ENCODE peak calls at places on chromosome 18, in nine cellular contexts. I, H, L, S, N, T, J, G and B are unnamed samples.

GRCh38 chr18:74351354-74351753 is 35.7 kb downstream of the C18orf63 start:
- DNase-seq in T (peak; percentile 72), H (no peak), G (no peak), S (no peak), L (no peak), J (no peak), N (peak; percentile 61), I (peak; percentile 35), B (no peak)

GRCh38 chr18:55509631-55510372 is 78.2 kb downstream of the TCF4 start:
- DNase-seq in I (peak; percentile 72), H (peak; percentile 72), L (no peak), N (peak; percentile 75), J (peak; percentile 62), S (no peak), T (peak; percentile 93), G (no peak), B (no peak)

GRCh38 chr18:13577091-13577697 is 149.2 kb downstream of the FAM210A start:
- DNase-seq in G (no peak), J (peak; percentile 55), L (no peak), I (no peak), S (no peak), H (peak; percentile 24), N (peak; percentile 29), T (peak; percentile 41), B (no peak)

GRCh38 chr18:3281456-3282400 is 19.8 kb downstream of the MYL12B start:
- DNase-seq in G (no peak), T (no peak), I (peak; percentile 90), H (no peak), L (no peak), J (peak; percentile 94), S (no peak), N (peak; percentile 88), B (peak; percentile 78)

GRCh38 chr18:65527879-65528633 is 222.8 kb upstream of the CDH7 start:
- DNase-seq in J (no peak), S (no peak), H (no peak), G (no peak), I (no peak), L (no peak), T (no peak), N (no peak), B (no peak)

GRCh38 chr18:56516769-56517168 is 121.6 kb downstream of the TXNL1 start:
- DNase-seq in H (no peak), L (no peak), G (no peak), T (no peak), J (no peak), I (no peak), N (no peak), S (no peak), B (no peak)

GRCh38 chr18:60391571-60392226 is 19.1 kb upstream of the MC4R start:
- DNase-seq in L (no peak), S (no peak), N (no peak), J (peak; percentile 39), I (no peak), T (no peak), H (peak; percentile 65), G (no peak), B (no peak)

GRCh38 chr18:76686737-76687231 is 135.6 kb upstream of the ZNF236 start:
- DNase-seq in N (peak; percentile 75), J (peak; percentile 83), L (peak; percentile 51), S (peak; percentile 29), T (peak; percentile 59), I (peak; percentile 70), G (peak; percentile 71), H (no peak), B (peak; percentile 39)

GRCh38 chr18:3799515-3799914 is 349.5 kb downstream of the TGIF1 start:
- DNase-seq in H (no peak), S (no peak), G (no peak), L (no peak), T (no peak), J (no peak), I (no peak), N (peak; percentile 25), B (no peak)

GRCh38 chr18:12376034-12376717 is 851 bp downstream of the AFG3L2 start:
- DNase-seq in N (peak; percentile 20), J (no peak), G (no peak), S (no peak), I (peak; percentile 18), H (no peak), L (peak; percentile 60), T (peak; percentile 18), B (peak; percentile 45)

GRCh38 chr18:3624818-3625716 is 175.1 kb downstream of the TGIF1 start:
- DNase-seq in J (peak; percentile 93), N (peak; percentile 95), I (peak; percentile 92), T (peak; percentile 96), S (no peak), G (no peak), H (peak; percentile 89), L (no peak), B (peak; percentile 61)

GRCh38 chr18:77067315-77068061 is 65.1 kb downstream of the MBP start:
- DNase-seq in H (peak; percentile 51), I (peak; percentile 95), T (peak; percentile 97), S (no peak), J (peak; percentile 91), G (no peak), N (peak; percentile 92), L (peak; percentile 64), B (no peak)

GRCh38 chr18:25147878-25148488 is 204.0 kb downstream of the ZNF521 start:
- DNase-seq in N (no peak), T (no peak), I (no peak), G (no peak), H (no peak), S (no peak), L (no peak), J (no peak), B (no peak)

DNA sequence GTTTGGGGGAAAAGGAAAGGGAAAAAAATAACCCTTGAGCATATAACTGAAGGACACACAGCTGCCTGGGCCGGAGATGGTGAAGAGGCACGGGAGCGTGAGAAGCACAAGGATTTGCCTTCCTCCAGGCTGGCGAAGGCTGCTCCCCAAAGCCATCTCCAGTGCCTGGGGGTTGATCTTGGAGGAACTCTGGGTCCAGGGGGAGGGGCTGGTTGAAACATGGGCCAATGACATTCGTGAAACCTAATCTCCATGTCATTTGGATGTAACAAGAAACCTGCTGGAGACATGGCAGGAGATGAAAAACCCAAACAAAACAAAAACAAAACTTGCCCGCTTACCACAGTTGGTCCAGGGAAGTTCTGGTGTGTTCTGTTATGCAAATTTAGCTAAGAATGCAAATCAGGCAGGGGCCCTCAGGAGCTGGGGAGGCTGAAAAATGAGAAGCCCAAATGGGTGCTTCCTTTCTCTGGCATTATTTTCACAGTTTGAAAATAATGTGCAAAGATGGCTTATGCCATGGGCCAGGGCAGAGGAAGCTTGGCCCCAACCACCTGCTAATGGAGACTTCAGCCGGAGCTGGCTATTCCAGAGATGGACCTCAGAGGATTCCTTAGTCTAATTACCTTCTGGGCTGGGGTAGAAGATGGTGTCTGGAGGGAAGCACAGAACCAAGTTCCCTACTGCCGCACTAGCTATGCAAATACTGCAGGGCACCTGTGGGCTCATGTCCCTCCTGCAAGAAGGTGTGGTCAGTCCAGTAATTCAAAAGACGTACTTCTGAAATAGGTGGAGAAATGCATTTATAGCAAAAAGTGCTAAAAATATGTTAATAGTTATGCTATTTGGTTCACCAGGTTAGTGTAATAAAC is 180.9 kb downstream of the BCL2 start:
- DNase-seq in S (no peak), G (no peak), J (no peak), I (no peak), N (no peak), L (no peak), H (no peak), T (no peak), B (no peak)
- H3K4me3 ChIP-seq in S (no peak overlapping the region), G (peak overlapping the region; percentile 41), J (no peak overlapping the region), I (no peak overlapping the region), N (no peak overlapping the region), L (peak overlapping the region; percentile 28), H (no peak overlapping the region), T (no peak overlapping the region), B (no peak overlapping the region)

GRCh38 chr18:45738660-45739059 is 14.7 kb downstream of the SLC14A1 start:
- DNase-seq in L (no peak), J (no peak), N (no peak), S (no peak), G (no peak), I (no peak), H (no peak), T (no peak), B (no peak)
- H3K4me3 ChIP-seq in L (no peak overlapping the region), J (no peak overlapping the region), N (no peak overlapping the region), S (no peak overlapping the region), G (no peak overlapping the region), I (no peak overlapping the region), H (no peak overlapping the region), T (no peak overlapping the region), B (no peak overlapping the region)

GRCh38 chr18:9741821-9742541 is 33.9 kb downstream of the RAB31 start:
- DNase-seq in H (no peak), I (no peak), N (peak; percentile 46), G (no peak), L (no peak), T (peak; percentile 61), J (no peak), S (no peak), B (no peak)

GRCh38 chr18:9742588-9743131 is 34.6 kb downstream of the RAB31 start:
- DNase-seq in T (peak; percentile 46), H (no peak), G (no peak), S (no peak), L (no peak), J (no peak), I (no peak), N (peak; percentile 52), B (no peak)

GRCh38 chr18:9740076-9740475 is 32.0 kb downstream of the RAB31 start:
- DNase-seq in H (no peak), G (no peak), J (no peak), S (no peak), L (no peak), I (no peak), T (no peak), N (no peak), B (no peak)

GRCh38 chr18:9741461-9741820 is 33.3 kb downstream of the RAB31 start:
- DNase-seq in G (no peak), J (no peak), H (no peak), I (no peak), S (no peak), L (no peak), T (no peak), N (no peak), B (no peak)

DNA sequence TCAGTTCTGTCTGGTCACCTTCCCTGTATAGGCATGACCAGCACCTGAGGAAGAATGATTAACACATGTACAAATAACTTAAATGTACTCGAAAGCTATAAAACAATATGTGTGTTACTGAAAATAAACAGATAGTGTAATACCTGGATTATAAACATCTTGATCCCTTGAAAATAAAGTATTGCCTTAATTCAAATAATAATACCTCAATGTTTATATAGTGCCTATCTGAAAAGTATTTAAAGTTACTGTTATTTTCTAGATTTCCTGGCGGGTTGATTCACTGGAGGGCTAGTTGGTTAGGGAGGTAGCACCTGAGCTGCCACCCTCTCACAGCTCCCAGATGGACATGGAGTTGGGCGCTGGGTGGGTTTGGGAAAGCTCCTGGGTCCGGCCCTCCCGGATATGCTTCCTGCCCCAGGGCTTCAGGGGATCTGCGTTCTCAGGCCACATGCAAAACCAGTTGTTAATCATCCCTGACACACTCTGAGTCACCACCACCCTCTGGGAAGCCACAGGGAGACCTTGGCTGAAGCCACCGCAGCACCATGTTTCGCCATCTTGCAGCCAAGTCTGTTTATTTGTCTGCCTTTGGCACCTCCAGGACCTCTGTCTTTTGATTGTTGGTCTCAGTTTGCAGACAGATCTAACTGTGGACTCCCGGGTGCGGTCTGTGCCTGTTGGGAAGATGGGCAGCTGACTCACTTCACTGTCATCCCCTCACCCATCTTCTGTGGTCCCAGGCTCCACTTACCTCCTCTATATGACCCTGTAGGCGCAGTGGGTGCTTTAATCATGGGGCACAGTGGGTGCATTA is 35.3 kb downstream of the RAB31 start:
- DNase-seq in S (no peak), J (peak; percentile 80), I (peak; percentile 93), N (peak; percentile 86), G (no peak), H (peak; percentile 73), T (peak; percentile 98), L (no peak), B (no peak)
- H3K4me3 ChIP-seq in S (no peak overlapping the region), J (peak overlapping the region; percentile 3), I (no peak overlapping the region), N (no peak overlapping the region), G (peak overlapping the region; percentile 30), H (no peak overlapping the region), T (no peak overlapping the region), L (no peak overlapping the region), B (no peak overlapping the region)

GRCh38 chr18:26228562-26229260 is 2.5 kb downstream of the TAF4B start:
- DNase-seq in N (no peak), L (no peak), S (no peak), J (no peak), I (no peak), G (no peak), H (no peak), T (no peak), B (no peak)
- H3K4me3 ChIP-seq in N (no peak overlapping the region), L (no peak overlapping the region), S (no peak overlapping the region), J (no peak overlapping the region), I (no peak overlapping the region), G (no peak overlapping the region), H (no peak overlapping the region), T (no peak overlapping the region), B (no peak overlapping the region)